ENCODE peak calls at places on chromosomes 12 and 14, in six cellular contexts. S is RWPE1, A is heart right ventricle, Z is cardiac muscle cell, N is fibroblast of pulmonary artery, U is GM12864. J is an unnamed sample.
A peak's percentile ranks its signal among the peaks of the same experiment; 100 is the strongest.

GRCh38 chr12:108603743-108604142 is 5.9 kb upstream of the TMEM119 start:
- DNase-seq in Z (no peak), U (no peak), S (no peak), A (no peak), N (no peak), J (no peak)

GRCh38 chr12:110230655-110231054 is 50.4 kb upstream of the ATP2A2 start:
- DNase-seq in S (no peak), A (no peak), U (no peak), Z (no peak), N (no peak), J (no peak)

GRCh38 chr12:28253175-28253641 is 63.0 kb downstream of the CCDC91 start:
- DNase-seq in N (peak; percentile 35), U (peak; percentile 31), Z (no peak), A (no peak), S (no peak), J (peak; percentile 20)

GRCh38 chr12:96361074-96361473 is 39.2 kb downstream of the CDK17 start:
- DNase-seq in A (no peak), U (no peak), N (peak; percentile 24), Z (no peak), S (no peak), J (no peak)

GRCh38 chr14:69685217-69685616 is 73.8 kb downstream of the SUSD6 start:
- DNase-seq in N (no peak), Z (no peak), S (peak; percentile 89), U (no peak), A (no peak), J (peak; percentile 61)

GRCh38 chr14:37992489-37992888 is 215.2 kb upstream of the SSTR1 start:
- DNase-seq in N (no peak), S (no peak), U (no peak), A (no peak), Z (no peak), J (no peak)

GRCh38 chr14:80956922-80957321 is 1.5 kb downstream of the TSHR start:
- DNase-seq in S (no peak), N (no peak), U (no peak), Z (no peak), A (peak; percentile 8), J (no peak)

GRCh38 chr14:39060818-39061437 is 42.1 kb downstream of the SEC23A start:
- DNase-seq in U (peak; percentile 42), N (no peak), A (no peak), Z (no peak), S (no peak), J (peak; percentile 61)

GRCh38 chr14:31229638-31230229 is 22.1 kb upstream of the HECTD1 start:
- DNase-seq in U (no peak), N (peak; percentile 99), A (peak; percentile 46), Z (no peak), S (peak; percentile 93), J (no peak)

GRCh38 chr14:46279327-46279726 is 372.3 kb downstream of the RPL10L start:
- DNase-seq in Z (no peak), S (no peak), A (no peak), U (no peak), N (no peak), J (no peak)

GRCh38 chr14:104221636-104222375 is 83.4 kb downstream of the KIF26A start:
- DNase-seq in U (no peak), A (no peak), Z (no peak), S (no peak), N (no peak), J (no peak)

GRCh38 chr12:11310336-11310735 is at the start of gene PRB4:
- DNase-seq in S (no peak), Z (no peak), U (no peak), A (no peak), N (no peak), J (no peak)

GRCh38 chr12:13940466-13940865 is 40.9 kb downstream of the GRIN2B start:
- DNase-seq in S (no peak), U (no peak), N (no peak), A (no peak), Z (no peak), J (no peak)

DNA sequence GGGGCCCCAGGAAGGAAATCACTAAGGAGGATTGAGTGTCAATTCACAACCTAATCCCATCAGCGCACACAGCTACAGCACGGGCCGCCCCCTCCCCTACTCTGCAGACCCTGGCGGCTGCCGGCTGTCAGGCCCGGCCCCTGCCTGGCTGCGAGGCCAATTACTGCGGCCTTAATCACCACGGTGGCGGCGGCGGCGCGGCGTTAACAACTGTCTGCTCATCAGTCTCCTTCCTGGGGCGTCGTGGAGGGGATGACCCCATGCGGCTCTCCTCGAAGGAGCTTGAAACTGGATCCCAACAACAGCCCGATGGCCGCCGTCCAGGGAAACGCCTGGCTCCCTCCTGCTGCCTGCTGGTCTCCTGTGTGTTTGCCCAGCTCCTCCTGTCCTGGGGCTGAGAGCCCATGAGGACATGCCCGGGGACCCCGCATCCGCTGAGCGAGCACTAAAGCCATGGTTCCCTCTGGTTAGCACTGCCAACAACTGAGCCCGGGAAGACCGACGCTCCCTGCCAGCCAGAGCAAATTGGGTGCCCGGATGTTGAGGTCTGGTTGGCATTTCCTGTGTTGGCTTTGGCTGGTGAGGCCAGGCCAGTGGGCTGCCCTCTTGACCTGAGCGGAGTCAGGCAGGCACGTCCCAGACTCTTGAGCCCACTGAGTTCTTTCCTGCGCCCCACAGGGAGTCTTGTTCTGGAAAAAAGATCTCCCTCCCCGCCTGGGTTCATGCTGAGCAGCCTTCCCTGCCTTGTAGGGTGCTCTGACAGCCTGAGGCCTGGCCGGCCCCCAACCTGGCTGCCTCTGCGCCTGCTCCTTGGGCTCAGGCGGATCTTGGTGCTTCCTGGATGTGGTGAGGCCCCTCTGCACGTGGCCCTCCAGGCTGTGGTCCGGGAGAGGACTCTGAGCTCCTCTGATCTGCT is 21.7 kb upstream of the EIF2B2 start:
- DNase-seq in A (no peak), U (no peak), Z (peak; percentile 33), N (peak; percentile 45), S (no peak), J (peak; percentile 25)
- TF ChIP-seq CTCF in A (no peak), U (no peak), Z (no peak), N (no peak), S (no peak), J (no peak)

GRCh38 chr14:20559461-20559904 is 1.4 kb downstream of the RNASE9 start:
- DNase-seq in U (no peak), Z (no peak), S (no peak), N (no peak), A (no peak), J (no peak)
- TF ChIP-seq CTCF in U (no peak), Z (no peak), S (no peak), N (no peak), A (no peak), J (no peak)

DNA sequence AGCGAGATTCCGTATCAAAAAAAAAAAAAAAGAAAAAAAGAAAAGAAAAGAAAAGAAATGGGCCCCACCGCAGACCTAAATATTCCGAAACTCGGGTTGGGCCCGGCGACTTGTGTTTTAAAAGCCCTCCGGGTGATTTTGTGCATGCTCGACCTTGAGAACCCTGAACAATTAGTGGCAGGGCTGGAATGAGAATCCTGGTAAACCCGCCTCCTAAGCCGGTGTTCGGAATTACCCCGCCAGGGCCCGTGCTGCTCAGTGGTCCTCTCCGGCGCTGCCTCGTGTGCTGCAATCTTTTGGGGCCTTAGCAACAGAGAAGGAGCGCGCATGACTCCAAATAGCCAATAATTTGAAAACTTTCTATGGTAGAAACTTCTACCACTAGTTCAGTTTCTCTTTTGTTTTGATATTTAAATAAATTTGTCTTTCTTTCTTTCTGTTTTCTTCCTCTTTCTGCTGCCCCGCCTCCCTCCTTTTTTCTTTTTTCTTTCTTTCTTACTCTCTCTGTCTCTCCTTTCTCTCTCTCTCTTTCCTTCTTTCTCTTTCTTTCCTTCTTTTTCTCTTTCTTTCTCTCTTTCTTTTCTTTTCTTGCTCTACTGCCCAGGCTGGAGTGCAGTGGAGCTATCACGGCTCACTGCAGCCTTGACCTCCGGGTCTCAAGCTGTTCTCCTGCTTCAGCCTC is 1.5 kb upstream of the GALNT6 start:
- DNase-seq in S (no peak), U (no peak), N (no peak), Z (no peak), A (no peak), J (peak; percentile 81)
- TF ChIP-seq CTCF in S (no peak), U (no peak), N (no peak), Z (no peak), A (no peak), J (no peak)

DNA sequence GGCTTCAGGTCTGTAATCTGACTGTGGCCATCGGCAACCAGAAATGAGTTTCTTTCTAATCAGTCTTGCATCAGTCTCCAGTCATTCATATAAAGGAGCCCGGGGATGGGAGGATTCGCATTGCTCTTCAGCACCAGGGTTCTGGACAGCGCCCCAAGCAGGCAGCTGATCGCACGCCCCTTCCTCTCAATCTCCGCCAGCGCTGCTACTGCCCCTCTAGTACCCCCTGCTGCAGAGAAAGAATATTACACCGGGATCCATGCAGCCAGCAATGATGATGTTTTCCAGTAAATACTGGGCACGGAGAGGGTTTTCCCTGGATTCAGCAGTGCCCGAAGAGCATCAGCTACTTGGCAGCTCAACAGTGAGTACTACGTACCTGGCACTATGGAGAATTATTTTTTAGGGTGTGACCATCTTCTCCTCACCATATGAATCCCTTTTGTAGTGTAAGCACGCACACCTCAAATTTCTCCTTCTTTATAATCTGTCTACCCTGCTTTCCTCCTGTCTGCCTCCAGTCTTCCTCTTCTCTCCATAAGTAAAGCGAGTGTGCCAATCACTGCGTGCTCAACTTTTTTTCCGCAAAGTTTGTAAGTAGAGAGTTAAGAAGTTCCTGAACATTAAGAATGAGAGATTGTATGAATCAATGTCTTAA is at the start of gene TPH2:
- DNase-seq in S (peak; percentile 37), U (no peak), A (peak; percentile 36), N (peak; percentile 72), Z (peak; percentile 92), J (peak; percentile 18)
- TF ChIP-seq CTCF in S (no peak), U (peak; percentile 63), A (peak; percentile 47), N (peak; percentile 70), Z (peak; percentile 75), J (no peak)

DNA sequence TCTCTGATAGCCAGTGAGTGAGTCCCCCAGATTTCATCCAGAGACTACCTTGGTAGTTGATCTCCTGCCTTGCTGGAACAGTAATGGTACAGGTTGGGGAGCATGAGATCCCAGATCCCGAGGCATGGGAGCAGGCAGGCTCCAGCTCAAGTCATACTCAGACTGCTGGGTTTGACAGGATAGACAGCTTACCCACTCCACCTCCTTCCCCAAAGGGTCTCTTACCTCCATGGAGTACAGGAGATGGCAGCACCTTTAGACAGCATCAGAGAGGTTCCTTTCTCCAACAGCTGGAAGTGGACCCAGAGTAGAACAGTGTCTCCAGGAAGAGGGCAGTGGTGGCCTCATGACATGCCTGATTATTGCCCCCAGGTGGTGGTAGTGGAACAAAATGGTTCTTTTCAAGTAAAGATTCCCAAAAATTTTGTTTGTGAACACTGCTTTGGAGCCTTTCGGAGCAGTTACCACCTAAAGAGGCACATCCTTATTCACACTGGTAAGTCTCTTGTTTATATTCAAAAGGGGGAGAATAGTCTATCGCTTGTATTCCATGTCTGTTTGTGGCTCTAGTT is 4.9 kb upstream of the CSAD start:
- DNase-seq in U (no peak), Z (no peak), A (no peak), N (no peak), S (no peak), J (no peak)
- TF ChIP-seq CTCF in U (no peak), Z (peak; percentile 3), A (no peak), N (no peak), S (no peak), J (no peak)

GRCh38 chr12:67666605-67667004 is 18.1 kb downstream of the DYRK2 start:
- DNase-seq in N (no peak), A (no peak), S (no peak), U (no peak), Z (no peak), J (no peak)
- TF ChIP-seq CTCF in N (no peak), A (no peak), S (no peak), U (no peak), Z (peak; percentile 4), J (no peak)

J was measured in GM13976.